ENCODE peak calls at places on chromosomes 16 and 17, in four cellular contexts. I is AG09309, W is lung, Z is BJ. P is an unnamed sample.

GRCh38 chr17:70916469-70916868 is 747.1 kb downstream of the KCNJ2 start:
- DNase-seq in I (no peak), W (no peak), Z (no peak), P (no peak)

GRCh38 chr17:28643979-28644781 is 778 bp downstream of the BLTP2 start:
- DNase-seq in I (no peak), W (peak), Z (no peak), P (peak)

GRCh38 chr17:42050360-42051012 is at the start of gene C17orf113:
- DNase-seq in I (no peak), W (peak), Z (no peak), P (peak)

GRCh38 chr17:39640493-39641118 is 3.7 kb downstream of the STARD3 start:
- DNase-seq in I (no peak), W (no peak), Z (no peak), P (no peak)

GRCh38 chr16:23064642-23065041 is 84.6 kb downstream of the USP31 start:
- DNase-seq in I (peak), W (no peak), Z (no peak), P (no peak)

GRCh38 chr16:21104124-21104860 is 46.4 kb downstream of the DNAH3 start:
- DNase-seq in I (no peak), W (no peak), Z (peak), P (no peak)

GRCh38 chr17:17774009-17774881 is 62.5 kb downstream of the SREBF1 start:
- DNase-seq in I (no peak), W (no peak), Z (no peak), P (no peak)

GRCh38 chr17:9350083-9350482 is 225.5 kb downstream of the STX8 start:
- DNase-seq in I (peak), W (no peak), Z (peak), P (no peak)

GRCh38 chr17:1484060-1484535 is 8.4 kb downstream of the MYO1C start:
- DNase-seq in I (no peak), W (no peak), Z (no peak), P (no peak)

GRCh38 chr17:76726231-76726765 is at the start of gene JMJD6:
- DNase-seq in I (peak), W (peak), Z (peak), P (no peak)

GRCh38 chr17:76824103-76824502 is 44.1 kb upstream of the MGAT5B start:
- DNase-seq in I (no peak), W (no peak), Z (no peak), P (no peak)

GRCh38 chr17:78558181-78558850 is 18.9 kb downstream of the DNAH17 start:
- DNase-seq in I (no peak), W (no peak), Z (no peak), P (no peak)

GRCh38 chr16:56970934-56971767 is 9.4 kb downstream of the CETP start:
- DNase-seq in I (no peak), W (no peak), Z (no peak), P (no peak)

GRCh38 chr16:85253127-85253941 is 141.1 kb upstream of the CIBAR2 start:
- DNase-seq in I (no peak), W (peak), Z (no peak), P (peak)
- TF ChIP-seq CTCF in I (peak), W (peak), Z (peak), P (peak)

GRCh38 chr17:7186241-7186640 is 7.1 kb upstream of the ASGR1 start:
- DNase-seq in I (no peak), W (no peak), Z (no peak), P (no peak)
- TF ChIP-seq CTCF in I (peak), W (no peak), Z (no peak), P (no peak)

GRCh38 chr16:65200857-65201256 is 79.0 kb upstream of the CDH11 start:
- DNase-seq in I (no peak), W (no peak), Z (no peak), P (no peak)

GRCh38 chr16:65201446-65202010 is 79.7 kb upstream of the CDH11 start:
- DNase-seq in I (no peak), W (no peak), Z (no peak), P (no peak)

GRCh38 chr16:65202461-65202860 is 80.6 kb upstream of the CDH11 start:
- DNase-seq in I (no peak), W (no peak), Z (peak), P (no peak)

GRCh38 chr16:65196696-65197095 is 74.8 kb upstream of the CDH11 start:
- DNase-seq in I (no peak), W (no peak), Z (no peak), P (no peak)

GRCh38 chr16:65200374-65200773 is 78.5 kb upstream of the CDH11 start:
- DNase-seq in I (no peak), W (no peak), Z (no peak), P (no peak)
- TF ChIP-seq CTCF in I (no peak), W (no peak), Z (no peak), P (no peak)

GRCh38 chr16:69859105-69859969 is 91.8 kb upstream of the CLEC18A start:
- DNase-seq in I (no peak), W (peak), Z (no peak), P (no peak)
- TF ChIP-seq CTCF in I (no peak), W (no peak), Z (no peak), P (no peak)

GRCh38 chr16:87033541-87034300 is 283.5 kb downstream of the C16orf95 start:
- DNase-seq in I (no peak), W (no peak), Z (no peak), P (no peak)

GRCh38 chr16:87035053-87035452 is 282.1 kb downstream of the C16orf95 start:
- DNase-seq in I (no peak), W (no peak), Z (no peak), P (no peak)

GRCh38 chr16:87034317-87034716 is 282.9 kb downstream of the C16orf95 start:
- DNase-seq in I (no peak), W (no peak), Z (no peak), P (no peak)

GRCh38 chr16:87040169-87041117 is 276.7 kb downstream of the C16orf95 start:
- DNase-seq in I (no peak), W (no peak), Z (no peak), P (no peak)

GRCh38 chr16:87037012-87037411 is 280.2 kb downstream of the C16orf95 start:
- DNase-seq in I (no peak), W (no peak), Z (no peak), P (no peak)
- TF ChIP-seq CTCF in I (no peak), W (no peak), Z (no peak), P (no peak)

DNA sequence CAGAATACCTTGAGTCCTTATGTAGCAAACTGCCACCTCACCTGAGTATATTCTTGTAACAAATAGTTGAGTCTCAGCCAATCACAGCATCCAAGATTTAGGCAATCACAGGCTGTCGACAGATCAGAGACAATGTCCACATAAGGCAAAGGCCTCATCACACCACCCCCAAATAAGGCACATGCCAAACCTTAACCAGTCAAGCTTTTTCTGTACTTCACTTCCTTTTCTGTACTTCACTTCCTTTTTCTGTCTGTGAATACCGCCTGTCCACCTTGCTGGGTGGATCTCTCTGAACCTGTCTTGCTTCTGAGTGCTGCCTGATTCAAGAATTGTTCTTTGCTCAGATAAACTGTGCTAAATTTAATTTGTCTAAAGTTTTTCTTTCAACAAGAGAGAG is 210.4 kb upstream of the N4BP1 start:
- DNase-seq in I (no peak), W (no peak), Z (no peak), P (no peak)
- TF ChIP-seq CTCF in I (no peak), W (no peak), Z (no peak), P (no peak)